ENCODE peak calls at places on chromosomes 16 and 17, in six cellular contexts. G, Z, I, Y, N and C are unnamed samples.

GRCh38 chr16:12095275-12096161 is 119.0 kb downstream of the SNX29 start:
- DNase-seq in G (peak), Y (peak), Z (peak), I (peak), N (no peak), C (peak)

GRCh38 chr16:66517586-66518263 is 32.2 kb downstream of the TK2 start:
- DNase-seq in N (no peak), Y (no peak), I (no peak), Z (no peak), G (no peak), C (no peak)

GRCh38 chr17:73420897-73421296 is 109.1 kb upstream of the CDC42EP4 start:
- DNase-seq in Z (no peak), G (no peak), N (no peak), I (no peak), Y (peak), C (peak)

GRCh38 chr17:63436523-63437110 is 9.5 kb downstream of the CYB561 start:
- DNase-seq in N (no peak), Y (peak), G (no peak), Z (no peak), I (no peak), C (peak)

GRCh38 chr16:89409161-89409711 is 81.1 kb downstream of the ANKRD11 start:
- DNase-seq in I (no peak), Z (no peak), N (no peak), Y (peak), G (peak), C (no peak)

GRCh38 chr16:65121870-65122723 is at the start of gene CDH11:
- DNase-seq in I (peak), Z (peak), Y (peak), G (no peak), N (no peak), C (peak)

GRCh38 chr17:10737168-10737622 is 7.4 kb upstream of the TMEM220 start:
- DNase-seq in I (peak), Y (peak), G (peak), Z (peak), N (no peak), C (peak)

GRCh38 chr17:44024853-44025252 is 10.1 kb upstream of the TMEM101 start:
- DNase-seq in I (no peak), Y (no peak), N (no peak), Z (no peak), G (no peak), C (no peak)

GRCh38 chr17:2690165-2691068 is 21.1 kb downstream of the CLUH start:
- DNase-seq in Y (peak), I (peak), G (no peak), N (no peak), Z (no peak), C (no peak)

GRCh38 chr17:54944796-54945195 is 23.7 kb downstream of the COX11 start:
- DNase-seq in Y (peak), Z (no peak), G (no peak), N (no peak), I (no peak), C (no peak)

GRCh38 chr16:89536371-89536770 is 24.1 kb upstream of the RPL13 start:
- DNase-seq in Z (no peak), Y (no peak), I (no peak), G (no peak), N (no peak), C (no peak)

GRCh38 chr17:2195729-2196128 is 107.9 kb downstream of the SMG6 start:
- DNase-seq in N (no peak), I (no peak), Y (peak), Z (no peak), G (peak), C (no peak)

GRCh38 chr17:9021158-9021984 is at the start of gene NTN1:
- DNase-seq in I (peak), Y (peak), Z (peak), G (peak), N (no peak), C (no peak)

GRCh38 chr17:61634942-61635538 is 44.0 kb upstream of the NACA2 start:
- DNase-seq in N (no peak), I (no peak), Y (no peak), Z (no peak), G (no peak), C (no peak)

GRCh38 chr17:42857389-42857788 is 6.4 kb downstream of the AOC3 start:
- DNase-seq in Y (no peak), I (no peak), G (no peak), Z (no peak), N (no peak), C (no peak)

GRCh38 chr17:40824015-40824832 is 1.8 kb upstream of the KRT10 start:
- DNase-seq in Y (no peak), N (no peak), G (no peak), I (no peak), Z (no peak), C (no peak)

GRCh38 chr16:84593825-84594724 is 23.8 kb downstream of the COTL1 start:
- DNase-seq in G (peak), N (no peak), Y (no peak), I (no peak), Z (no peak), C (no peak)

GRCh38 chr16:3546990-3547682 is 30.1 kb downstream of the NLRC3 start:
- DNase-seq in Y (no peak), G (no peak), I (no peak), Z (no peak), N (no peak), C (no peak)

GRCh38 chr17:6641374-6641818 is 536 bp downstream of the TXNDC17 start:
- DNase-seq in Y (no peak), N (no peak), I (no peak), G (no peak), Z (no peak), C (peak)

GRCh38 chr16:66842765-66843164 is 1.4 kb upstream of the CA7 start:
- DNase-seq in Z (no peak), G (no peak), Y (peak), I (no peak), N (no peak), C (no peak)

GRCh38 chr16:5642034-5642433 is 544.4 kb upstream of the EEF2KMT start:
- DNase-seq in N (no peak), Z (no peak), I (no peak), Y (no peak), G (no peak), C (no peak)

GRCh38 chr17:339193-340061 is 13.2 kb downstream of the RPH3AL start:
- DNase-seq in Z (no peak), I (no peak), Y (no peak), G (no peak), N (no peak), C (no peak)

GRCh38 chr17:35514561-35514960 is 22.9 kb downstream of the SLFN12L start:
- DNase-seq in G (no peak), Z (no peak), I (no peak), N (no peak), Y (peak), C (no peak)

GRCh38 chr16:3945751-3946603 is 65.5 kb upstream of the CREBBP start:
- DNase-seq in Z (peak), Y (peak), G (no peak), I (peak), N (no peak), C (peak)

GRCh38 chr17:50502643-50502990 is 5.6 kb upstream of the MYCBPAP start:
- DNase-seq in G (no peak), N (no peak), Z (no peak), Y (no peak), I (no peak), C (no peak)

GRCh38 chr17:7146115-7146514 is 31.5 kb upstream of the ASGR2 start:
- DNase-seq in N (no peak), G (no peak), I (no peak), Y (no peak), Z (no peak), C (no peak)

GRCh38 chr17:76382803-76383644 is 1.4 kb upstream of the SPHK1 start:
- DNase-seq in Z (peak), Y (peak), N (no peak), G (peak), I (peak), C (peak)

GRCh38 chr16:80670170-80670865 is 129.5 kb downstream of the DYNLRB2 start:
- DNase-seq in I (no peak), G (peak), Y (no peak), N (no peak), Z (no peak), C (no peak)

GRCh38 chr16:10824111-10824893 is 5.7 kb upstream of the TVP23A start:
- DNase-seq in Y (no peak), Z (no peak), G (no peak), I (no peak), N (no peak), C (no peak)

GRCh38 chr17:49277638-49278037 is 47.1 kb upstream of the PHOSPHO1 start:
- DNase-seq in I (no peak), G (no peak), N (no peak), Y (no peak), Z (no peak), C (no peak)